ENCODE peak calls at places on chromosomes 6 and 20, in five cellular contexts. J, U, X, Q and P are unnamed samples.
A peak's percentile ranks its signal among the peaks of the same experiment; 100 is the strongest.

GRCh38 chr6:155093430-155093829 is 98.3 kb downstream of the TIAM2 start:
- DNase-seq in J (no peak), U (peak; percentile 3), X (no peak), Q (no peak), P (no peak)

GRCh38 chr6:145310116-145310515 is 425.2 kb downstream of the EPM2A start:
- DNase-seq in J (no peak), U (no peak), X (no peak), Q (peak; percentile 15), P (peak; percentile 83)

GRCh38 chr20:43541214-43541613 is 17.6 kb upstream of the SGK2 start:
- DNase-seq in J (no peak), U (no peak), X (no peak), Q (peak; percentile 11), P (no peak)

GRCh38 chr6:12968839-12969558 is 252.4 kb downstream of the PHACTR1 start:
- DNase-seq in J (no peak), U (no peak), X (no peak), Q (no peak), P (no peak)

GRCh38 chr20:5550738-5551529 is 199.3 kb upstream of the SHLD1 start:
- DNase-seq in J (no peak), U (peak; percentile 14), X (no peak), Q (no peak), P (no peak)

GRCh38 chr6:90940812-90941481 is 354.1 kb upstream of the MAP3K7 start:
- DNase-seq in J (no peak), U (peak; percentile 83), X (no peak), Q (peak; percentile 79), P (peak; percentile 71)

GRCh38 chr6:37482356-37483292 is 17.1 kb downstream of the CCDC167 start:
- DNase-seq in J (no peak), U (no peak), X (no peak), Q (no peak), P (no peak)

GRCh38 chr6:30418448-30418847 is 70.9 kb upstream of the HLA-E start:
- DNase-seq in J (no peak), U (no peak), X (no peak), Q (no peak), P (no peak)

GRCh38 chr6:135583256-135583758 is 85.8 kb upstream of the AHI1 start:
- DNase-seq in J (no peak), U (no peak), X (no peak), Q (peak; percentile 13), P (no peak)

GRCh38 chr6:13063300-13063918 is 264.9 kb downstream of the TBC1D7 start:
- DNase-seq in J (no peak), U (no peak), X (no peak), Q (no peak), P (no peak)

GRCh38 chr20:56826306-56826970 is 197.3 kb downstream of the TFAP2C start:
- DNase-seq in J (no peak), U (no peak), X (no peak), Q (peak; percentile 11), P (no peak)

GRCh38 chr6:155187994-155188706 is 75.7 kb upstream of the CLDN20 start:
- DNase-seq in J (no peak), U (no peak), X (no peak), Q (peak; percentile 31), P (peak; percentile 87)

GRCh38 chr6:44253307-44254101 is 3.8 kb downstream of the SLC35B2 start:
- DNase-seq in J (peak; percentile 72), U (peak; percentile 53), X (no peak), Q (peak; percentile 39), P (peak; percentile 32)

GRCh38 chr6:88013015-88013414 is 34.6 kb upstream of the SPACA1 start:
- DNase-seq in J (no peak), U (peak; percentile 84), X (no peak), Q (no peak), P (no peak)

GRCh38 chr20:51350941-51351631 is 191.4 kb downstream of the NFATC2 start:
- DNase-seq in J (no peak), U (no peak), X (no peak), Q (peak; percentile 64), P (peak; percentile 86)

GRCh38 chr6:161273752-161274487 is at the start of gene AGPAT4:
- DNase-seq in J (peak; percentile 67), U (peak; percentile 79), X (peak; percentile 30), Q (peak; percentile 98), P (peak; percentile 99)

GRCh38 chr20:62887147-62887859 is 25.7 kb upstream of the TCFL5 start:
- DNase-seq in J (no peak), U (no peak), X (no peak), Q (peak; percentile 91), P (peak; percentile 98)

GRCh38 chr6:47252636-47253035 is 57.1 kb downstream of the TNFRSF21 start:
- DNase-seq in J (no peak), U (peak; percentile 75), X (no peak), Q (no peak), P (no peak)

GRCh38 chr6:169452869-169453186 is 199.2 kb upstream of the THBS2 start:
- DNase-seq in J (no peak), U (no peak), X (no peak), Q (no peak), P (peak; percentile 19)

GRCh38 chr6:168192195-168192900 is 113.3 kb upstream of the FRMD1 start:
- DNase-seq in J (no peak), U (no peak), X (no peak), Q (no peak), P (no peak)

GRCh38 chr6:168537485-168537884 is 96.5 kb downstream of the SMOC2 start:
- DNase-seq in J (no peak), U (no peak), X (no peak), Q (no peak), P (no peak)

GRCh38 chr6:6179858-6180257 is 140.6 kb downstream of the F13A1 start:
- DNase-seq in J (no peak), U (no peak), X (no peak), Q (no peak), P (no peak)

GRCh38 chr6:11772109-11772830 is 6.3 kb downstream of the ADTRP start:
- DNase-seq in J (no peak), U (no peak), X (no peak), Q (peak; percentile 83), P (peak; percentile 95)

GRCh38 chr6:53796451-53796780 is 1.6 kb downstream of the LRRC1 start:
- DNase-seq in J (no peak), U (no peak), X (no peak), Q (no peak), P (no peak)

GRCh38 chr6:111573118-111573883 is 32.4 kb downstream of the TRAF3IP2 start:
- DNase-seq in J (no peak), U (no peak), X (no peak), Q (peak; percentile 73), P (peak; percentile 69)

GRCh38 chr6:110490110-110490509 is 13.7 kb upstream of the SLC22A16 start:
- DNase-seq in J (no peak), U (no peak), X (no peak), Q (no peak), P (no peak)

GRCh38 chr6:148818939-148819575 is 72.2 kb downstream of the UST start:
- DNase-seq in J (peak; percentile 60), U (no peak), X (no peak), Q (no peak), P (peak; percentile 85)

GRCh38 chr20:57611605-57612311 is 8.5 kb downstream of the ZBP1 start:
- DNase-seq in J (no peak), U (no peak), X (no peak), Q (no peak), P (no peak)

GRCh38 chr6:159726196-159726917 is 949 bp upstream of the WTAP start:
- DNase-seq in J (no peak), U (no peak), X (no peak), Q (no peak), P (no peak)

GRCh38 chr6:84764332-84765049 is at the start of gene TBX18:
- DNase-seq in J (peak; percentile 97), U (no peak), X (peak; percentile 91), Q (peak; percentile 100), P (peak; percentile 98)

GRCh38 chr6:167643223-167643622 is 183.5 kb upstream of the AFDN start:
- DNase-seq in J (no peak), U (no peak), X (no peak), Q (no peak), P (no peak)

GRCh38 chr20:21653628-21654027 is 51.8 kb upstream of the PAX1 start:
- DNase-seq in J (no peak), U (no peak), X (no peak), Q (no peak), P (no peak)

GRCh38 chr20:37343212-37343993 is 2.5 kb upstream of the SRC start:
- DNase-seq in J (no peak), U (no peak), X (no peak), Q (no peak), P (no peak)

GRCh38 chr20:37340998-37341397 is 4.9 kb upstream of the SRC start:
- DNase-seq in J (no peak), U (no peak), X (no peak), Q (no peak), P (no peak)

GRCh38 chr20:37342231-37343177 is 3.4 kb upstream of the SRC start:
- DNase-seq in J (no peak), U (peak; percentile 16), X (no peak), Q (no peak), P (no peak)

GRCh38 chr20:37343994-37344355 is 2.0 kb upstream of the SRC start:
- DNase-seq in J (no peak), U (no peak), X (no peak), Q (no peak), P (no peak)

DNA sequence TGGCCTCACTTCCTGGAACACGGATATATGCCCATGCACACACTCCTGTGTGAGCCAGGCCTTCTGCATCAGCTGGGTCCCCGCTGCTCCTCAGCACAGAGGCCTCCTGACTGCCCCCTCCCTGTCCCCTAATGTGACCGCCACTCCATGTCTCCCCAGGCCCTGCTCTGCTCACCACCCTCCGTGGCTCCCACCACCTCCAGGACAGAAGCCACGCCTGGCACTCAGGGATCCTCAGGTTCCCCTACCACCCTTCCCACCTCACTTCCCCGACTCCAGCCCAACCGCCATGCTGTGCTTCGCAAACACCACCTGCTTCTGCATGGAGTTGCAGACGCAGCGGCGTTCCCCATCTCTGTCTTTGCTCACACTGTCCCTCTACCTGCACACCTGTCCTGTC is 4.3 kb upstream of the SRC start:
- DNase-seq in J (no peak), U (no peak), X (no peak), Q (no peak), P (no peak)
- TF ChIP-seq CTCF in J (no peak), U (no peak), X (no peak), Q (no peak), P (no peak)

GRCh38 chr20:2421247-2421646 is 40.5 kb downstream of the TGM6 start:
- DNase-seq in J (no peak), U (no peak), X (no peak), Q (peak; percentile 3), P (no peak)
- TF ChIP-seq CTCF in J (no peak), U (no peak), X (no peak), Q (peak; percentile 12), P (peak; percentile 32)

GRCh38 chr6:1792989-1793388 is 183.3 kb downstream of the FOXC1 start:
- DNase-seq in J (peak; percentile 49), U (peak; percentile 48), X (no peak), Q (peak; percentile 25), P (no peak)
- TF ChIP-seq CTCF in J (peak; percentile 48), U (peak; percentile 80), X (peak; percentile 15), Q (peak; percentile 56), P (peak; percentile 55)

GRCh38 chr6:70520575-70520974 is 46.2 kb upstream of the SDHAF4 start:
- DNase-seq in J (no peak), U (peak; percentile 27), X (no peak), Q (peak; percentile 32), P (peak; percentile 13)
- TF ChIP-seq CTCF in J (no peak), U (peak; percentile 76), X (no peak), Q (peak; percentile 31), P (peak; percentile 44)

GRCh38 chr6:408599-409102 is 17.1 kb downstream of the IRF4 start:
- DNase-seq in J (peak; percentile 54), U (peak; percentile 30), X (no peak), Q (peak; percentile 46), P (peak; percentile 51)
- TF ChIP-seq CTCF in J (no peak), U (peak; percentile 82), X (no peak), Q (peak; percentile 31), P (peak; percentile 54)